ENCODE peak calls at places on chromosome 12, in eight cellular contexts. One of them, this sample, is unnamed.

GRCh38 chr12:64608901-64609542 is 1.3 kb upstream of the RASSF3 start:
- DNase-seq in upper lobe of right lung: no peak
- DNase-seq in OCI-LY7: peak
- DNase-seq in astrocyte of the spinal cord: peak
- DNase-seq in left lung: no peak
- DNase-seq in heart left ventricle: no peak
- DNase-seq in fibroblast of pulmonary artery: peak
- DNase-seq in A549: peak
- DNase-seq in this sample: peak

GRCh38 chr12:20624718-20625117 is 70.4 kb upstream of the SLCO1C1 start:
- DNase-seq in upper lobe of right lung: no peak
- DNase-seq in OCI-LY7: no peak
- DNase-seq in astrocyte of the spinal cord: peak
- DNase-seq in left lung: no peak
- DNase-seq in heart left ventricle: no peak
- DNase-seq in fibroblast of pulmonary artery: peak
- DNase-seq in A549: no peak
- DNase-seq in this sample: peak

GRCh38 chr12:19223695-19224094 is 94.2 kb downstream of the PLEKHA5 start:
- DNase-seq in upper lobe of right lung: no peak
- DNase-seq in OCI-LY7: no peak
- DNase-seq in astrocyte of the spinal cord: peak
- DNase-seq in left lung: no peak
- DNase-seq in heart left ventricle: no peak
- DNase-seq in fibroblast of pulmonary artery: peak
- DNase-seq in A549: no peak
- DNase-seq in this sample: peak

GRCh38 chr12:64560395-64561301 is 49.6 kb upstream of the RASSF3 start:
- DNase-seq in upper lobe of right lung: no peak
- DNase-seq in OCI-LY7: no peak
- DNase-seq in astrocyte of the spinal cord: peak
- DNase-seq in left lung: no peak
- DNase-seq in heart left ventricle: no peak
- DNase-seq in fibroblast of pulmonary artery: peak
- DNase-seq in A549: peak
- DNase-seq in this sample: peak

GRCh38 chr12:65800928-65801327 is 23.4 kb upstream of the HMGA2 start:
- DNase-seq in upper lobe of right lung: no peak
- DNase-seq in OCI-LY7: no peak
- DNase-seq in astrocyte of the spinal cord: peak
- DNase-seq in left lung: no peak
- DNase-seq in heart left ventricle: no peak
- DNase-seq in fibroblast of pulmonary artery: no peak
- DNase-seq in A549: no peak
- DNase-seq in this sample: peak

GRCh38 chr12:83123039-83123438 is 436.3 kb downstream of the TMTC2 start:
- DNase-seq in upper lobe of right lung: no peak
- DNase-seq in OCI-LY7: no peak
- DNase-seq in astrocyte of the spinal cord: no peak
- DNase-seq in left lung: no peak
- DNase-seq in heart left ventricle: no peak
- DNase-seq in fibroblast of pulmonary artery: no peak
- DNase-seq in A549: no peak
- DNase-seq in this sample: peak

GRCh38 chr12:102824218-102824835 is 92.7 kb downstream of the PAH start:
- DNase-seq in upper lobe of right lung: peak
- DNase-seq in OCI-LY7: no peak
- DNase-seq in astrocyte of the spinal cord: peak
- DNase-seq in left lung: peak
- DNase-seq in heart left ventricle: peak
- DNase-seq in fibroblast of pulmonary artery: peak
- DNase-seq in A549: peak
- DNase-seq in this sample: peak

GRCh38 chr12:6708968-6709394 is 8.4 kb upstream of the PIANP start:
- DNase-seq in upper lobe of right lung: no peak
- DNase-seq in OCI-LY7: no peak
- DNase-seq in astrocyte of the spinal cord: no peak
- DNase-seq in left lung: no peak
- DNase-seq in heart left ventricle: no peak
- DNase-seq in fibroblast of pulmonary artery: no peak
- DNase-seq in A549: no peak
- DNase-seq in this sample: no peak

GRCh38 chr12:3150820-3151590 is 73.8 kb downstream of the TSPAN9 start:
- DNase-seq in upper lobe of right lung: no peak
- DNase-seq in OCI-LY7: no peak
- DNase-seq in astrocyte of the spinal cord: peak
- DNase-seq in left lung: no peak
- DNase-seq in heart left ventricle: no peak
- DNase-seq in fibroblast of pulmonary artery: peak
- DNase-seq in A549: no peak
- DNase-seq in this sample: peak
- H3K4me3 ChIP-seq in upper lobe of right lung: no peak
- H3K4me3 ChIP-seq in OCI-LY7: no peak
- H3K4me3 ChIP-seq in astrocyte of the spinal cord: no peak
- H3K4me3 ChIP-seq in left lung: no peak
- H3K4me3 ChIP-seq in heart left ventricle: no peak
- H3K4me3 ChIP-seq in fibroblast of pulmonary artery: no peak
- H3K4me3 ChIP-seq in A549: no peak
- H3K4me3 ChIP-seq in this sample: no peak

GRCh38 chr12:93683410-93683809 is 6.2 kb downstream of the CRADD start:
- DNase-seq in upper lobe of right lung: no peak
- DNase-seq in OCI-LY7: no peak
- DNase-seq in astrocyte of the spinal cord: no peak
- DNase-seq in left lung: no peak
- DNase-seq in heart left ventricle: no peak
- DNase-seq in fibroblast of pulmonary artery: no peak
- DNase-seq in A549: no peak
- DNase-seq in this sample: no peak
- TF ChIP-seq CTCF in upper lobe of right lung: no peak
- TF ChIP-seq CTCF in OCI-LY7: no peak
- TF ChIP-seq CTCF in astrocyte of the spinal cord: no peak
- TF ChIP-seq CTCF in left lung: no peak
- TF ChIP-seq CTCF in heart left ventricle: no peak
- TF ChIP-seq CTCF in fibroblast of pulmonary artery: no peak
- TF ChIP-seq CTCF in A549: no peak
- TF ChIP-seq CTCF in this sample: no peak

GRCh38 chr12:52023182-52023975 is 16.6 kb downstream of the TAMALIN start:
- DNase-seq in upper lobe of right lung: peak
- DNase-seq in OCI-LY7: peak
- DNase-seq in astrocyte of the spinal cord: peak
- DNase-seq in left lung: peak
- DNase-seq in heart left ventricle: peak
- DNase-seq in fibroblast of pulmonary artery: peak
- DNase-seq in A549: peak
- DNase-seq in this sample: peak
- H3K4me3 ChIP-seq in upper lobe of right lung: peak
- H3K4me3 ChIP-seq in OCI-LY7: peak
- H3K4me3 ChIP-seq in astrocyte of the spinal cord: peak
- H3K4me3 ChIP-seq in left lung: peak
- H3K4me3 ChIP-seq in heart left ventricle: peak
- H3K4me3 ChIP-seq in fibroblast of pulmonary artery: peak
- H3K4me3 ChIP-seq in A549: peak
- H3K4me3 ChIP-seq in this sample: peak

DNA sequence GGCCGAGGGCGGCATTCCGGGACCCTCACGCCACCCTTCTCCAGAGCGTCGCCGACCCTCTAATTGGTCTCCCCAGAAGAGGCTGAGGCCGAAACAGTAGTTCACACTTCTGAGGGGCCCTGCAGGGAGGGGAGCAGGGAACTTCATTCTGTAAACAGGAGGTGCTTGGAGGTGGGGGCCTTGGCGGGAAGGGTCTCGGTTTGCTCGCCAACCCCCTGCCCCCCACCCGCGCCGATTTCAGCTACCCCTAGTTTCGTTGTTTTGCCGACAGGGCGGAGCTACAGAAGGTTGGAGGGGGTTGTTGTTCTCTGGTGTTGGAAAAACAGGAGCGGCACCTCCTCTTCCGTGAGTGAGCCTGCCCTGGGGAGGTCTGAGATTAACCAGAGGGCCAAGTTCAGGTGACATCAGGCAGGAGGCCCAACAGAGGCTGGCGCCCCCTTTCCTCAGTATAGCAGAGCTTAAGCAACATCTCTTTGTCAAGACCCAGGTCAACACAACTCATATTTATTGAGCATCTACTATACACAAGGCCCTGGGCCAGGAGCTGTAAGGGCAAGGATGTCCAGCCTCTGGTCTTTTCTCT is 682 bp downstream of the ERBB3 start:
- DNase-seq in upper lobe of right lung: no peak
- DNase-seq in OCI-LY7: peak
- DNase-seq in astrocyte of the spinal cord: no peak
- DNase-seq in left lung: no peak
- DNase-seq in heart left ventricle: no peak
- DNase-seq in fibroblast of pulmonary artery: no peak
- DNase-seq in A549: no peak
- DNase-seq in this sample: no peak
- TF ChIP-seq CTCF in upper lobe of right lung: no peak
- TF ChIP-seq CTCF in OCI-LY7: no peak
- TF ChIP-seq CTCF in astrocyte of the spinal cord: no peak
- TF ChIP-seq CTCF in left lung: no peak
- TF ChIP-seq CTCF in heart left ventricle: no peak
- TF ChIP-seq CTCF in fibroblast of pulmonary artery: no peak
- TF ChIP-seq CTCF in A549: no peak
- TF ChIP-seq CTCF in this sample: no peak

GRCh38 chr12:105721915-105722314 is 391.4 kb downstream of the C12orf75 start:
- DNase-seq in upper lobe of right lung: no peak
- DNase-seq in OCI-LY7: no peak
- DNase-seq in astrocyte of the spinal cord: no peak
- DNase-seq in left lung: no peak
- DNase-seq in heart left ventricle: no peak
- DNase-seq in fibroblast of pulmonary artery: no peak
- DNase-seq in A549: no peak
- DNase-seq in this sample: no peak

GRCh38 chr12:105724651-105725050 is 394.2 kb downstream of the C12orf75 start:
- DNase-seq in upper lobe of right lung: no peak
- DNase-seq in OCI-LY7: no peak
- DNase-seq in astrocyte of the spinal cord: peak
- DNase-seq in left lung: no peak
- DNase-seq in heart left ventricle: no peak
- DNase-seq in fibroblast of pulmonary artery: peak
- DNase-seq in A549: no peak
- DNase-seq in this sample: no peak

GRCh38 chr12:105723066-105723465 is 392.6 kb downstream of the C12orf75 start:
- DNase-seq in upper lobe of right lung: no peak
- DNase-seq in OCI-LY7: no peak
- DNase-seq in astrocyte of the spinal cord: no peak
- DNase-seq in left lung: no peak
- DNase-seq in heart left ventricle: no peak
- DNase-seq in fibroblast of pulmonary artery: no peak
- DNase-seq in A549: no peak
- DNase-seq in this sample: no peak

GRCh38 chr12:105723534-105723933 is 393.0 kb downstream of the C12orf75 start:
- DNase-seq in upper lobe of right lung: no peak
- DNase-seq in OCI-LY7: no peak
- DNase-seq in astrocyte of the spinal cord: no peak
- DNase-seq in left lung: no peak
- DNase-seq in heart left ventricle: no peak
- DNase-seq in fibroblast of pulmonary artery: no peak
- DNase-seq in A549: no peak
- DNase-seq in this sample: no peak

GRCh38 chr12:105725054-105725453 is 394.6 kb downstream of the C12orf75 start:
- DNase-seq in upper lobe of right lung: no peak
- DNase-seq in OCI-LY7: no peak
- DNase-seq in astrocyte of the spinal cord: peak
- DNase-seq in left lung: no peak
- DNase-seq in heart left ventricle: no peak
- DNase-seq in fibroblast of pulmonary artery: peak
- DNase-seq in A549: no peak
- DNase-seq in this sample: no peak
- H3K4me3 ChIP-seq in upper lobe of right lung: no peak
- H3K4me3 ChIP-seq in OCI-LY7: no peak
- H3K4me3 ChIP-seq in astrocyte of the spinal cord: no peak
- H3K4me3 ChIP-seq in left lung: no peak
- H3K4me3 ChIP-seq in heart left ventricle: no peak
- H3K4me3 ChIP-seq in fibroblast of pulmonary artery: no peak
- H3K4me3 ChIP-seq in A549: no peak
- H3K4me3 ChIP-seq in this sample: no peak

DNA sequence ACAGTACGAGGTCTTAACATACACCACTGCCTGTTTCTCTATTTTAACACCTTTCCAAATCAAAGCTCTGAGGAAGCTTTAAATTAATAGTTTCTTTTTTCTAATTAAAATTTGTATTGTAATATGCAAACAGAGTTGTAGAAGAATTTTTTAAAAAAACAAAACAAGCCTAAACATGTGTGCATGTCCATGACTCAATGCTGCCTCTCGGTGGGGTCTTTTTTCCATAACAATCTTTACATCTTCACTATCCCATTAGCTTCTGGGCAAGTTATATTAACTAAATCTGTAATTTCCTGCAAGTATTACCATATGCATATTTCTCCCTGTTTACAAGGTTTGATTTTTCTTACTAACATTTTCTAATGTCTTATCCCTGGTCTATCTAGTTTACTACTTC is 143.9 kb upstream of the NAV3 start:
- DNase-seq in upper lobe of right lung: no peak
- DNase-seq in OCI-LY7: no peak
- DNase-seq in astrocyte of the spinal cord: peak
- DNase-seq in left lung: no peak
- DNase-seq in heart left ventricle: no peak
- DNase-seq in fibroblast of pulmonary artery: peak
- DNase-seq in A549: no peak
- DNase-seq in this sample: peak
- TF ChIP-seq CTCF in upper lobe of right lung: no peak
- TF ChIP-seq CTCF in OCI-LY7: peak
- TF ChIP-seq CTCF in astrocyte of the spinal cord: peak
- TF ChIP-seq CTCF in left lung: no peak
- TF ChIP-seq CTCF in heart left ventricle: no peak
- TF ChIP-seq CTCF in fibroblast of pulmonary artery: no peak
- TF ChIP-seq CTCF in A549: no peak
- TF ChIP-seq CTCF in this sample: peak

DNA sequence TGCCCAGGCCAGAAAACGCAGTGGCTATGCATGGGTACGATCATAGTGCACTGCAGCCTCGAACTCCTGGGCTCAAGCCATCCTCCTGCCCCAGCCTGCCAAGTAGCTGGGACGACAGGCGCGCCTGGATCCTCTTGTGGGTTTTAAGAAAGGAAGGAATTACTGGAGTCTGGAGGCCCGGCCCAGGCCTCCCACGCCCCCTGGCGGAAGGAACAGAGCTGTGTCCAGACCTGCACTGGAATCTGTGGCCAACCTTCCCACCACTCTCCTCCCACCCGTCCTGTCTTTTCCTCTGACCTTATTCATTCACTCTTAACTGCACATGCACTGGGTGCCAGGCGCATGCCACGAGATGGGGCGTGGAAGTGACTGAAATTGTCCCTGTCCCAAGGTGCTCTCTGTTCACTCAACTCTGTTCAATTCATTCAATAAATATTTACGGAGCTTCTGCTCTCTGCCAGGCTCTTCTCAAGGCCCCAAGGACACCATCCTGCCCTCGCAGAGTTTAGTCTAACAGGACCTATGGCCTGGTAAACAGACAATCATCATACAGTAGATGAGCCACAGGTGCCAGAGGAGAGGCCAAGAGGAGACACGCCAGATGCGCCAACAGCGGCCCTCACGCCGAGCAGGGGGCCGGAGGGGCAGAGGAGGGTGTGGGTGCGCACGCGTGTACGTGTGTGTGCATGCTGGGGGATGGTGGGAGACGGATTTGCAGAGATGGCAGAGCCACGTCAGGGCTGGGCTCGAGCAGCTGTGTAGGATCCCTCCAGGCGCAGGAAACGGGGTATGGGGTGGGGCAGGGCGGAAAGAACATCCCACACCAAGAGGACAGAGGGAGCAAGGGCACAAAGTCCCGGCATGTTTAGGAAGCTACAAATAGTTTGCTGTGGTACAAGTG is 13.7 kb upstream of the TMEM106C start:
- DNase-seq in upper lobe of right lung: peak
- DNase-seq in OCI-LY7: peak
- DNase-seq in astrocyte of the spinal cord: peak
- DNase-seq in left lung: peak
- DNase-seq in heart left ventricle: peak
- DNase-seq in fibroblast of pulmonary artery: peak
- DNase-seq in A549: peak
- DNase-seq in this sample: peak
- H3K4me3 ChIP-seq in upper lobe of right lung: no peak
- H3K4me3 ChIP-seq in OCI-LY7: no peak
- H3K4me3 ChIP-seq in astrocyte of the spinal cord: no peak
- H3K4me3 ChIP-seq in left lung: no peak
- H3K4me3 ChIP-seq in heart left ventricle: no peak
- H3K4me3 ChIP-seq in fibroblast of pulmonary artery: no peak
- H3K4me3 ChIP-seq in A549: no peak
- H3K4me3 ChIP-seq in this sample: no peak